ENCODE peak calls at places on chromosomes 7 and 10, in nine cellular contexts. K is sigmoid colon, J is GM12878, V is K562, Y is transverse colon, P is stomach, F is H1, X is HCT116, N is suprapubic skin. O is an unnamed sample. For H3K4me1, the result is how much of the 10 kb centered on the place peaks cover.

GRCh38 chr7:94449151-94449725 is 54.5 kb downstream of the COL1A2 start:
- DNase-seq in K (no peak), N (no peak), V (peak), J (peak), F (no peak), Y (no peak), X (peak), P (no peak), O (no peak)

GRCh38 chr7:10708447-10708846 is 265.2 kb upstream of the PHF14 start:
- DNase-seq in P (no peak), J (no peak), N (no peak), K (no peak), X (peak), V (no peak), F (peak), Y (no peak), O (no peak)

GRCh38 chr7:76069238-76069638 is 21.3 kb downstream of the MDH2 start:
- DNase-seq in P (peak), F (peak), V (peak), Y (peak), J (no peak), K (peak), N (no peak), X (peak), O (peak)

GRCh38 chr10:127945948-127946347 is 39.0 kb downstream of the PTPRE start:
- DNase-seq in Y (no peak), N (no peak), X (no peak), J (no peak), K (no peak), V (no peak), F (no peak), P (no peak), O (no peak)

GRCh38 chr7:1678070-1678543 is 8.0 kb downstream of the ELFN1 start:
- DNase-seq in Y (no peak), P (peak), V (no peak), J (no peak), K (peak), N (peak), F (no peak), X (no peak), O (no peak)

GRCh38 chr10:103153302-103153759 is 39.7 kb downstream of the NT5C2 start:
- DNase-seq in F (no peak), N (no peak), X (no peak), V (no peak), J (no peak), P (no peak), K (no peak), Y (no peak), O (no peak)

GRCh38 chr7:68041559-68041958 is 1044.9 kb downstream of the TYW1 start:
- DNase-seq in K (no peak), P (no peak), Y (no peak), J (no peak), V (no peak), X (no peak), N (no peak), F (no peak), O (no peak)

GRCh38 chr7:37987732-37988131 is 67.3 kb downstream of the EPDR1 start:
- DNase-seq in X (no peak), Y (peak), N (no peak), V (no peak), K (no peak), F (no peak), J (no peak), P (no peak), O (no peak)

GRCh38 chr10:29955308-29955935 is 104.0 kb downstream of the JCAD start:
- DNase-seq in Y (no peak), N (no peak), K (no peak), V (no peak), P (no peak), X (no peak), F (no peak), J (no peak), O (no peak)

GRCh38 chr7:101550641-101551531 is 78.2 kb downstream of the MYL10 start:
- DNase-seq in Y (peak), K (peak), J (no peak), X (no peak), N (peak), V (peak), F (no peak), P (no peak), O (peak)
- TF ChIP-seq POLR2AphosphoS5 in Y (no peak), K (no peak), J (no peak), X (no peak), N (no peak), V (no peak), F (no peak), P (no peak), O (no peak)

GRCh38 chr10:31929260-31929985 is 792 bp upstream of the ARHGAP12 start:
- DNase-seq in N (peak), F (no peak), V (peak), P (peak), K (peak), Y (peak), J (no peak), X (no peak), O (peak)
- TF ChIP-seq POLR2A in N (no peak), F (no peak), V (peak), P (no peak), K (no peak), Y (no peak), J (no peak), X (peak), O (no peak)

GRCh38 chr7:88223265-88223664 is 3.4 kb upstream of the SRI start:
- DNase-seq in Y (no peak), P (no peak), F (no peak), J (no peak), K (no peak), V (no peak), X (no peak), N (no peak), O (no peak)
- H3K4me1 ChIP-seq in Y (under half), P (under half), F (under half), J (under half), K (under half), V (under half), X (under half), N (under half), O (under half)

GRCh38 chr7:27122075-27122910 is 8.3 kb downstream of the HOXA4 start:
- DNase-seq in N (no peak), V (no peak), K (no peak), J (no peak), X (no peak), F (no peak), P (no peak), Y (peak), O (peak)
- TF ChIP-seq POLR2AphosphoS5 in N (no peak), V (no peak), K (no peak), J (no peak), X (no peak), F (no peak), P (no peak), Y (peak), O (no peak)